ENCODE peak calls at places on chromosomes 4 and X, in four cellular contexts. W, N, O and P are unnamed samples. For H3K4me1, the result is how much of the 10 kb centered on the place peaks cover.

GRCh38 chr4:105843941-105844340 is 51.3 kb upstream of the NPNT start:
- DNase-seq in W (no peak), N (no peak), O (no peak), P (no peak)

GRCh38 chr4:94455081-94455480 is 3.3 kb downstream of the PDLIM5 start:
- DNase-seq in W (peak), N (peak), O (no peak), P (peak)

GRCh38 chrX:42680651-42681050 is 97.3 kb downstream of the PPP1R2C start:
- DNase-seq in W (no peak), N (peak), O (no peak), P (no peak)

GRCh38 chr4:17639136-17639535 is 24.7 kb downstream of the MED28 start:
- DNase-seq in W (no peak), N (no peak), O (no peak), P (peak)

GRCh38 chrX:15050395-15050794 is 177.2 kb downstream of the MOSPD2 start:
- DNase-seq in W (no peak), N (no peak), O (peak), P (no peak)

GRCh38 chr4:84733343-84734033 is 150.6 kb downstream of the CDS1 start:
- DNase-seq in W (peak), N (no peak), O (no peak), P (no peak)

GRCh38 chr4:48575964-48576363 is 85.9 kb downstream of the ZAR1 start:
- DNase-seq in W (no peak), N (no peak), O (no peak), P (no peak)

GRCh38 chr4:32172761-32173160 is 1452.6 kb downstream of the PCDH7 start:
- DNase-seq in W (no peak), N (no peak), O (no peak), P (no peak)

GRCh38 chr4:95204267-95204835 is 344.4 kb downstream of the UNC5C start:
- DNase-seq in W (no peak), N (no peak), O (no peak), P (no peak)

GRCh38 chrX:11499076-11500044 is 166.4 kb downstream of the ARHGAP6 start:
- DNase-seq in W (no peak), N (no peak), O (no peak), P (no peak)

GRCh38 chr4:4857809-4858508 is 1.5 kb upstream of the MSX1 start:
- DNase-seq in W (peak), N (no peak), O (no peak), P (no peak)

GRCh38 chr4:13240066-13240465 is 244.1 kb downstream of the RAB28 start:
- DNase-seq in W (no peak), N (no peak), O (no peak), P (no peak)

GRCh38 chrX:31423575-31424284 is 351.9 kb upstream of the FTHL17 start:
- DNase-seq in W (peak), N (peak), O (peak), P (no peak)

GRCh38 chr4:8703857-8704495 is 111.4 kb downstream of the CPZ start:
- DNase-seq in W (no peak), N (no peak), O (no peak), P (peak)

GRCh38 chr4:82217986-82218715 is 155.6 kb downstream of the HNRNPD start:
- DNase-seq in W (no peak), N (no peak), O (no peak), P (no peak)

GRCh38 chr4:77613267-77613666 is 7.6 kb downstream of the CXCL13 start:
- DNase-seq in W (peak), N (peak), O (no peak), P (no peak)

GRCh38 chr4:20266215-20267082 is 14.7 kb downstream of the SLIT2 start:
- DNase-seq in W (no peak), N (no peak), O (no peak), P (no peak)

GRCh38 chr4:47031713-47032404 is 492 bp downstream of the GABRB1 start:
- DNase-seq in W (no peak), N (no peak), O (no peak), P (no peak)

GRCh38 chr4:129602447-129602846 is 506.5 kb downstream of the C4orf33 start:
- DNase-seq in W (no peak), N (no peak), O (no peak), P (no peak)

GRCh38 chr4:122639181-122639580 is 18.3 kb upstream of the IL21 start:
- DNase-seq in W (no peak), N (no peak), O (no peak), P (no peak)

GRCh38 chrX:6226053-6226645 is 2.5 kb downstream of the NLGN4X start:
- DNase-seq in W (no peak), N (no peak), O (no peak), P (no peak)

GRCh38 chrX:152878976-152879755 is 18.7 kb upstream of the ZNF185 start:
- DNase-seq in W (no peak), N (no peak), O (no peak), P (no peak)

GRCh38 chrX:27893211-27893610 is 85.4 kb downstream of the MAGEB10 start:
- DNase-seq in W (no peak), N (no peak), O (no peak), P (no peak)

GRCh38 chrX:140432328-140433025 is 72.4 kb downstream of the SOX3 start:
- DNase-seq in W (no peak), N (no peak), O (no peak), P (no peak)

GRCh38 chrX:42530027-42530426 is 247.9 kb downstream of the PPP1R2C start:
- DNase-seq in W (no peak), N (no peak), O (no peak), P (no peak)

GRCh38 chr4:153318696-153319320 is 25.7 kb upstream of the MND1 start:
- DNase-seq in W (no peak), N (peak), O (peak), P (no peak)

GRCh38 chrX:107825698-107826285 is at the start of gene MID2:
- DNase-seq in W (peak), N (peak), O (no peak), P (peak)

GRCh38 chrX:20313889-20314288 is 47.2 kb upstream of the RPS6KA3 start:
- DNase-seq in W (no peak), N (no peak), O (no peak), P (no peak)

GRCh38 chr4:150402968-150403367 is 179.0 kb upstream of the MAB21L2 start:
- DNase-seq in W (peak), N (no peak), O (no peak), P (no peak)

DNA sequence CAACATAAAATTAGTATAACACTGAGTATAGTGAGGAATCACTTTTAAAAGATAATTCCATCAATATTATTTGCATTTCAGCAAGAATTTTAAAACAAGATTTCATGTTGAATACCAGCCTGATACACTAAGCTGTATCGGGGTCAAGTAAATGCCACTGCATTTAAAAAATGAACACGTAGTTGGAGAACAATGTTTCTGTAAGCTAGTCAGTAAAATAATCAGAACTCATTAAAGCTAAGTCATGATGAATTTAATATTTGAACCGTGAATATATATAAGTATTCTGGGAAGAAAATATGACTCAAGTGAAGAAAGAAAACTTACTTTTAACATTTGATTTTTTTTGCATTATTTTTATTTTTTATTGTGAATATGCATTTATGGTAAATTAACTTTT is 611.0 kb upstream of the PABPC4L start:
- DNase-seq in W (no peak), N (no peak), O (no peak), P (no peak)
- H3K4me1 ChIP-seq in W (under half), N (under half), O (under half), P (under half)

GRCh38 chr4:107834241-107834856 is 9.6 kb downstream of the SGMS2 start:
- DNase-seq in W (no peak), N (no peak), O (no peak), P (no peak)

GRCh38 chr4:107835409-107835808 is 10.7 kb downstream of the SGMS2 start:
- DNase-seq in W (no peak), N (no peak), O (no peak), P (no peak)

GRCh38 chr4:107828315-107828714 is 3.6 kb downstream of the SGMS2 start:
- DNase-seq in W (no peak), N (no peak), O (no peak), P (no peak)

GRCh38 chr4:107831140-107831539 is 6.4 kb downstream of the SGMS2 start:
- DNase-seq in W (no peak), N (no peak), O (no peak), P (no peak)

GRCh38 chr4:107832275-107832807 is 7.6 kb downstream of the SGMS2 start:
- DNase-seq in W (no peak), N (no peak), O (no peak), P (no peak)
- H3K4me1 ChIP-seq in W (under half), N (under half), O (under half), P (under half)

GRCh38 chr4:118760493-118760892 is 75.3 kb downstream of the METTL14 start:
- DNase-seq in W (no peak), N (no peak), O (no peak), P (no peak)
- H3K4me1 ChIP-seq in W (half or more), N (under half), O (under half), P (under half)

DNA sequence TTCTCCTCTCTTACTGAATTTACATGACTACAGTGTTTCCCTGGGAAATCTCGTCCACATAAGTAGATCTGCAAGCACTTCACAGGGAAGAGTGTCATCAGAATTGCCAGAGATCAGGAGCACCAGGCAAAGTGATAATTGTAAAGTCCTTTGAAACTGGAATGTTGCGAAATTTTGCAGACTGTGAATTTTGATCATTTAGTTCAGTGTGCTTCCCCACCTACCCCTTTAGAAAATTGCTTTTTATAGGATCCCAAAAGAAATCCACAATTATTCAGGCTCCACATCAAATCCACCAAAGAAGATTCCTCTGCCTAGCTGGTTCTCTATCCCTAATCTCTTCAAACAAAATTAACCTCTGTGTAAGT is 10.2 kb downstream of the PTCHD1 start:
- DNase-seq in W (no peak), N (no peak), O (no peak), P (no peak)
- H3K4me1 ChIP-seq in W (under half), N (under half), O (under half), P (under half)

DNA sequence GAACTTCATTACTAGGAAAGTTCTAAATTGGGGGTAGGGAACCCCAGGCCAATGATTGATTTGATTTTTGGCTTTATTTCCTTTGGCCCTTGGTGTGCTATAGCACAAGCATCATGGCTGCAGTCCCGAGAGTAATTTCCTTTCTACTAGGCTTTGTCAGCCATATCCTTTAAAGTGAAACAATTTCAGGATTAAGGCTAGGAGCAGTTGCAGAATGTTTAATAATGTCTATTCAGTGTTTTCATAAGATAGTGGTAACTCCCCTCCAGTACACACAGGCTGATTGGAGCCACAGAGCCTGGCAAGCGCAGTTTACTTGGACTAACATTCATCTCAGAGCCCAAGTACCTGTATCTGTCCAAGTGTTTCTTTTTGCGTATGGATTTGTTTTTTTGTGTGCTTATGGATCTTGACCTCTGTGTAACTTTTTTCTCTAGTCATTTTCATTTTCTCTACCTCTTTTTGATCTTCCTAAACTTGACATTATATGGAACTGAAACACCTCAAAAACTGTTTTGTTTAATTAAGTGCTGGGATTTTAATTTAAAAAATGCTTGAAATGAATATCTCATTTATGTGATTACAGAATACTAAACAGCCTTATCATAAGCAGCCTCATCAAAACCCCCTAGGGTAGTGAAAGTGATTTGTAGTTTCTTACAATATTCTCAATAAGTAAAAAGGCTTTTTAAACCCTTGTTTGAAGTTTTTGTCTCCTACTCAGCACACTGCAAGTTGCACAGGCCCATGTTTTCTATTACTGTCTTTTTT is 7.5 kb downstream of the STIM2 start:
- DNase-seq in W (no peak), N (no peak), O (no peak), P (no peak)
- H3K4me1 ChIP-seq in W (under half), N (under half), O (under half), P (under half)

DNA sequence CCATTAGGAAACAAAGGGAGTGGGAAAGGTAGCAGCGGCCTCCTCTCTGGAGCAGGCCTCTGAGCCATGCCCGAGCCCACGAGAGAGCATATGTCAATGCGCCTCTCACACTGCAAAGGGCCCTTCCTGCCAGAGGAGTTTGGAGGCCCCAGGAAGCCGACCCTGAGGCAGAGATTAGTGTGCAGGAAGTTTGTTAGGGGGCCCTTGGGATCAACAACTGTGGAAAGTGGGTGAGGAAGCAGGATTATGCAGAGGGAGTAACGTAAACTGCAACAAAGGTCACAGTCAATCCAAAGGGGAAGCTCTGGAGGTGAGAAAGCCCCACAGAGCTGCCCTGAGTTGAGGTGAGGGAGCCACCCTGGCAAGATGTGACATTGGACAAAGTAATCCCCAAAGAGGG is 17.4 kb downstream of the RTL5 start:
- DNase-seq in W (no peak), N (no peak), O (no peak), P (no peak)
- H3K4me1 ChIP-seq in W (under half), N (under half), O (under half), P (under half)